ENCODE peak calls at places on chromosomes 16 and 17, in seven cellular contexts. J is GM23338, Z is HCT116, D is K562, A is Panc1, G is GM12878, Y is HL-60. S is an unnamed sample.

GRCh38 chr16:89018605-89019158 is 41.7 kb upstream of the CBFA2T3 start:
- DNase-seq in J (no peak), Z (no peak), D (no peak), A (no peak), G (no peak), Y (no peak), S (no peak)

GRCh38 chr17:78137392-78138203 is 7.0 kb downstream of the TMC8 start:
- DNase-seq in J (peak; percentile 57), Z (no peak), D (peak; percentile 60), A (no peak), G (no peak), Y (no peak), S (peak; percentile 65)

GRCh38 chr17:50364061-50364458 is 8.9 kb downstream of the MRPL27 start:
- DNase-seq in J (no peak), Z (no peak), D (no peak), A (no peak), G (no peak), Y (no peak), S (no peak)

GRCh38 chr17:7644768-7645167 is 6.0 kb upstream of the ATP1B2 start:
- DNase-seq in J (no peak), Z (no peak), D (no peak), A (no peak), G (no peak), Y (no peak), S (no peak)

GRCh38 chr17:21194688-21195087 is 19.3 kb downstream of the TMEM11 start:
- DNase-seq in J (no peak), Z (no peak), D (no peak), A (no peak), G (no peak), Y (no peak), S (no peak)

GRCh38 chr17:82077617-82078358 is 12.2 kb upstream of the DUS1L start:
- DNase-seq in J (peak; percentile 72), Z (no peak), D (no peak), A (no peak), G (no peak), Y (no peak), S (no peak)

GRCh38 chr16:2904922-2905240 is 6.8 kb upstream of the FLYWCH1 start:
- DNase-seq in J (no peak), Z (no peak), D (no peak), A (no peak), G (no peak), Y (no peak), S (no peak)

GRCh38 chr17:45900136-45900535 is 5.8 kb downstream of the MAPT start:
- DNase-seq in J (no peak), Z (no peak), D (no peak), A (no peak), G (no peak), Y (no peak), S (no peak)

GRCh38 chr16:56743840-56744239 is 13.9 kb downstream of the NUP93 start:
- DNase-seq in J (peak; percentile 57), Z (no peak), D (no peak), A (no peak), G (no peak), Y (no peak), S (no peak)

GRCh38 chr16:23509763-23510153 is 536 bp downstream of the GGA2 start:
- DNase-seq in J (peak; percentile 50), Z (no peak), D (no peak), A (no peak), G (no peak), Y (no peak), S (no peak)

GRCh38 chr16:576823-577201 is 7.0 kb downstream of the PIGQ start:
- DNase-seq in J (peak; percentile 80), Z (no peak), D (no peak), A (no peak), G (no peak), Y (no peak), S (no peak)

GRCh38 chr16:3946604-3947180 is 66.2 kb upstream of the CREBBP start:
- DNase-seq in J (no peak), Z (no peak), D (no peak), A (no peak), G (no peak), Y (no peak), S (no peak)

GRCh38 chr17:63402808-63403207 is 43.3 kb downstream of the CYB561 start:
- DNase-seq in J (no peak), Z (no peak), D (no peak), A (no peak), G (no peak), Y (no peak), S (no peak)

GRCh38 chr16:69526831-69527655 is 38.7 kb upstream of the NFAT5 start:
- DNase-seq in J (no peak), Z (no peak), D (no peak), A (no peak), G (no peak), Y (no peak), S (no peak)

GRCh38 chr16:10181196-10182162 is 749 bp downstream of the GRIN2A start:
- DNase-seq in J (peak; percentile 88), Z (peak; percentile 21), D (peak; percentile 72), A (peak; percentile 60), G (no peak), Y (peak; percentile 16), S (peak; percentile 69)

GRCh38 chr17:78132086-78132676 is 1.6 kb downstream of the TMC8 start:
- DNase-seq in J (peak; percentile 77), Z (no peak), D (peak; percentile 29), A (no peak), G (no peak), Y (peak; percentile 88), S (no peak)

GRCh38 chr16:58160855-58161254 is 31.7 kb upstream of the CFAP20 start:
- DNase-seq in J (no peak), Z (no peak), D (no peak), A (no peak), G (no peak), Y (no peak), S (no peak)

GRCh38 chr17:50394711-50395110 is 2.6 kb downstream of the LRRC59 start:
- DNase-seq in J (no peak), Z (no peak), D (peak; percentile 27), A (no peak), G (no peak), Y (no peak), S (no peak)

DNA sequence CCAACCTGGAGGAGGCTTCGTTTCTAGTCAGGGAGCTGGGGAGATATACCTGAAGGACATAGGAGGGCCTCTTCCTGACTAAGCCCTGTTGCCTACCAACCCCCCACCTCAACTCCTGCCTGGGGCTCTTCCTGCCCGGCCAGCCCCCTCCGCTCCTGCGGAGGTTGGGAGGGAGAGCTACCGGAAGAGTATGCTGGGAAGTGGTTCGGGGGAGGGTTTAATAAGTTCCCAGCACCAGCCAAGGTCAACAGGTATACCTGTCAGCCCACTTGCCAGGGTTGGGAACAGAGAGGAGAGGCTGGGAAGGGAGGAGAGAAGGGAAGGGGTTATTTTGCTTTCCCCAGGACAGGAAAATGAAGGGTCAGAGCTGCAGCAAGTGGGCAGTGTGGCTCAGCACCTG is 4.7 kb downstream of the PPP1R1B start:
- DNase-seq in J (peak; percentile 84), Z (no peak), D (no peak), A (no peak), G (no peak), Y (no peak), S (no peak)
- TF ChIP-seq REST in J (no peak), Z (no peak), D (no peak), A (no peak), G (no peak), Y (no peak), S (no peak)

GRCh38 chr17:34665803-34666763 is 86.7 kb downstream of the TMEM132E start:
- DNase-seq in J (peak; percentile 83), Z (no peak), D (no peak), A (no peak), G (no peak), Y (no peak), S (no peak)

GRCh38 chr17:34663714-34664113 is 84.3 kb downstream of the TMEM132E start:
- DNase-seq in J (no peak), Z (no peak), D (no peak), A (no peak), G (no peak), Y (no peak), S (no peak)

GRCh38 chr17:34667656-34668055 is 88.3 kb downstream of the TMEM132E start:
- DNase-seq in J (no peak), Z (no peak), D (no peak), A (no peak), G (no peak), Y (no peak), S (no peak)

GRCh38 chr17:34668206-34668605 is 88.8 kb downstream of the TMEM132E start:
- DNase-seq in J (no peak), Z (no peak), D (no peak), A (no peak), G (no peak), Y (no peak), S (no peak)

DNA sequence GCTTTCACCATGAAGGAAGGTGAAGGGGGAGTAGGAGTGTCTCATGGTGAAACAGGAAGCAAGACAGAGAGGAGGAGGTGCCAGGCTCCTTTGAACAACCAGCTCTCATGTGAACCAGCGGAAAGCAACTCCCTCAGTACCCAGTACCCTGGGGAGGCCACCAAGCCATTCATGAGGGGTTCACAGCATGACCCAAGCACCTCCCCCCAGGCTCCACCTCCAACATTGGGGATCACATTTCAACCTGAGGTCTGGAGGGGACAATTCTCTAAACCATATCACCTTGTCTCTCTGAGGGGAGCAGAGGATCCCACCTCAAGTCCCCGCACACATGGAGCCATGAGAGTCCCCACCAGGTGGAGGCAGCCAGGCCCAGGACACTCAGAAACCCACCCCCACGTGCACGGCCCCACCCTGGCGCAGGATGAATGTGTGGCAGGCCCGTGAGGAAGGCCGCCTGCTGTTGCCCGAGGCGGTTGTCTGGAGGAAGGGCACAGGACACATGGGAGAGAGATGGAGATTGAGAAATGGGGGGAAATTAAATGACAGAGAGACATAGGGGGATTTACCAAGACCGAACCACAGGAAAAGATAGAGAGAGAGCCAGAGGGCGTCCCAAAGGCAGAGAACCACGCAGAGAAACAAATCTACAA is 85.9 kb downstream of the TMEM132E start:
- DNase-seq in J (peak; percentile 27), Z (no peak), D (no peak), A (no peak), G (no peak), Y (no peak), S (no peak)
- TF ChIP-seq REST in J (no peak), Z (no peak), D (no peak), A (no peak), G (no peak), Y (no peak), S (no peak)

DNA sequence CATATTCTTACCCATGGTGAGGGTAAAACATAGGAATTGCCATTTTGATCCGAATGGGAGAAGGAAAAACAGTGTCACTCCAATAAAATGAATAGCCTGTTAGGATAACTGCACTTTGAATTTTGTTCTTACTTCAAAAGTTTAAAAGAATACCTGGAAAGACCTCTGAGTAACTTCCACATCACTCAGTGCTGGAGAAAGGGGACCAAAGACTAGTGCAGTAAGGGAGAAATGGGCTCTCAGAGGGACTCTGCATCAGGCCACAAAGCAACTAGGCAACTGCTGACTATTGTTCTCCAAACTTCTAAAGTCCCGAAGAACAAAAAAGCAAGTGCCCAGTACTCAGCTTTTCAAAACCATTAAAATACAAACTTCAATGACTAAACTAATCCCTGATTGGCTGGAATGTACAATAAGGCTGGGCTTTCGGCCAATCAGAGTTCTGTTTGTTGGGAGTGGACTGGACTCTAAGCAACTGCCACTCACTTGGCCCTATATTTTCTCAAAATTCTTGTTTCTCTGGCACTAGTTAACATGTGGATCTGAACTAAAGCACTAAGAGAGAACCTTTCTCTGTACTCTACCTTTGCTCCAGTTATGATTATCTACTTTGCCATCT is 6.2 kb downstream of the DNAJC7 start:
- DNase-seq in J (peak; percentile 71), Z (no peak), D (peak; percentile 92), A (no peak), G (no peak), Y (no peak), S (peak; percentile 62)
- TF ChIP-seq REST in J (no peak), Z (no peak), D (no peak), A (no peak), G (no peak), Y (no peak), S (no peak)

GRCh38 chr16:85379041-85380001 is 233.8 kb upstream of the GSE1 start:
- DNase-seq in J (no peak), Z (no peak), D (peak; percentile 60), A (no peak), G (no peak), Y (no peak), S (no peak)
- TF ChIP-seq REST in J (no peak), Z (no peak), D (no peak), A (no peak), G (no peak), Y (no peak), S (no peak)